ENCODE peak calls at places on chromosomes 13 and 19, in seven cellular contexts. Y is stimulated activated CD4-positive, alpha-beta T cell treated with anti-CD3 and anti-CD28 coated beads, Interleukin-15, amount 100 ng/mL, for 1 hour; X is HS-5; Z is KBM-7; B is HEK293T; G is RPMI7951; S is mesothelial cell of epicardium. N is an unnamed sample.

GRCh38 chr13:114134111-114134943 is 1.9 kb upstream of the RASA3 start:
- DNase-seq in G (no peak), B (no peak), S (no peak), X (no peak), Y (no peak), Z (peak; percentile 69), N (no peak)

GRCh38 chr13:31073859-31074718 is 87.6 kb downstream of the HSPH1 start:
- DNase-seq in S (no peak), Z (no peak), G (peak; percentile 34), B (no peak), X (no peak), Y (no peak), N (no peak)

GRCh38 chr19:35629332-35629633 is 447 bp downstream of the RBM42 start:
- DNase-seq in X (no peak), S (no peak), G (no peak), Z (no peak), Y (no peak), B (no peak), N (no peak)

GRCh38 chr13:74193391-74193790 is 59.2 kb upstream of the KLF12 start:
- DNase-seq in Z (no peak), Y (no peak), B (no peak), S (no peak), G (no peak), X (no peak), N (no peak)

GRCh38 chr13:90872491-90873025 is 474.9 kb upstream of the MIR17HG start:
- DNase-seq in B (no peak), X (no peak), G (no peak), Y (no peak), S (no peak), Z (no peak), N (no peak)

GRCh38 chr19:15354557-15355296 is 22.4 kb upstream of the BRD4 start:
- DNase-seq in X (no peak), B (no peak), Y (no peak), S (no peak), G (no peak), Z (no peak), N (no peak)

GRCh38 chr13:109271991-109272454 is 514.4 kb downstream of the IRS2 start:
- DNase-seq in Z (no peak), X (no peak), G (peak; percentile 73), Y (no peak), B (no peak), S (no peak), N (peak; percentile 78)

GRCh38 chr19:48487944-48488343 is 18.8 kb downstream of the CYTH2 start:
- DNase-seq in B (no peak), S (no peak), X (peak; percentile 81), Z (no peak), Y (no peak), G (peak; percentile 93), N (peak; percentile 70)

GRCh38 chr13:99215466-99215865 is 14.8 kb downstream of the UBAC2 start:
- DNase-seq in G (no peak), S (no peak), Z (no peak), Y (no peak), X (no peak), B (no peak), N (no peak)

GRCh38 chr19:6402834-6403608 is 10.1 kb upstream of the GTF2F1 start:
- DNase-seq in Y (no peak), S (no peak), G (no peak), B (no peak), X (no peak), Z (no peak), N (no peak)

GRCh38 chr19:6032827-6033226 is 54.9 kb upstream of the RANBP3 start:
- DNase-seq in Y (no peak), X (no peak), S (no peak), Z (no peak), G (no peak), B (no peak), N (no peak)

GRCh38 chr13:43305416-43305815 is 282.0 kb downstream of the DNAJC15 start:
- DNase-seq in Y (no peak), B (no peak), S (no peak), G (peak; percentile 49), Z (no peak), X (no peak), N (peak; percentile 48)

GRCh38 chr13:40464991-40465390 is 201.4 kb downstream of the FOXO1 start:
- DNase-seq in Y (no peak), Z (no peak), B (no peak), S (no peak), X (no peak), G (no peak), N (no peak)

N was measured in NCI-H226.